ENCODE peak calls at places on chromosomes 1 and 21, in four cellular contexts. F is HEK293T; K is fibroblast of lung; G is stimulated activated CD8-positive, alpha-beta memory T cell treated with anti-CD3 and anti-CD28 coated beads, Interleukin-4, amount 100 ng/mL, for 1 hour. J is an unnamed sample.

GRCh38 chr1:41540886-41541591 is 56.6 kb upstream of the EDN2 start:
- DNase-seq in G (no peak), K (peak; percentile 9), F (no peak), J (peak; percentile 59)

GRCh38 chr1:147491098-147491497 is 50.2 kb upstream of the BCL9 start:
- DNase-seq in G (no peak), F (no peak), K (no peak), J (no peak)

GRCh38 chr21:44874497-44875331 is 1.2 kb upstream of the PTTG1IP start:
- DNase-seq in F (no peak), K (no peak), G (no peak), J (peak; percentile 39)

GRCh38 chr21:27647921-27648320 is 681.0 kb upstream of the ADAMTS5 start:
- DNase-seq in F (no peak), K (no peak), G (no peak), J (no peak)

GRCh38 chr1:245091171-245091621 is 63.6 kb upstream of the KIF26B start:
- DNase-seq in K (peak; percentile 12), G (no peak), F (no peak), J (peak; percentile 36)

GRCh38 chr1:221887091-221887746 is 145.3 kb upstream of the DUSP10 start:
- DNase-seq in F (peak; percentile 37), K (peak; percentile 89), G (no peak), J (peak; percentile 83)

GRCh38 chr1:33709780-33710713 is 153.8 kb upstream of the HMGB4 start:
- DNase-seq in K (no peak), G (no peak), F (no peak), J (peak; percentile 2)

GRCh38 chr1:113451710-113452109 is 61.4 kb downstream of the MAGI3 start:
- DNase-seq in F (no peak), K (no peak), G (no peak), J (no peak)

GRCh38 chr1:234709473-234710279 is 99.7 kb upstream of the IRF2BP2 start:
- DNase-seq in K (no peak), G (no peak), F (no peak), J (no peak)

GRCh38 chr1:67853704-67854103 is 20.4 kb upstream of the GNG12 start:
- DNase-seq in K (peak; percentile 82), G (no peak), F (peak; percentile 88), J (peak; percentile 88)

GRCh38 chr1:184752656-184753055 is 2.0 kb downstream of the EDEM3 start:
- DNase-seq in K (no peak), F (no peak), G (no peak), J (no peak)

GRCh38 chr1:9150582-9151290 is 21.8 kb upstream of the GPR157 start:
- DNase-seq in K (peak; percentile 76), F (no peak), G (no peak), J (peak; percentile 72)

GRCh38 chr21:34126269-34126668 is 52.9 kb downstream of the MRPS6 start:
- DNase-seq in G (no peak), K (peak; percentile 16), F (no peak), J (peak; percentile 30)

GRCh38 chr1:91851130-91852010 is 34.6 kb downstream of the TGFBR3 start:
- DNase-seq in G (no peak), F (peak; percentile 74), K (peak; percentile 96), J (peak; percentile 85)

GRCh38 chr21:42242611-42243010 is 23.7 kb downstream of the ABCG1 start:
- DNase-seq in F (no peak), G (no peak), K (no peak), J (no peak)

GRCh38 chr1:43975249-43975961 is 645 bp downstream of the ATP6V0B start:
- DNase-seq in K (no peak), F (no peak), G (no peak), J (peak; percentile 37)

J was measured in cardiac fibroblast.